ENCODE peak calls at places on chromosomes 2 and 18, in ten cellular contexts. T is heart left ventricle, M is dorsolateral prefrontal cortex, P is tibial artery, H is GM12864, Q is GM12865, U is HL-60, C is brain microvascular endothelial cell, Y is PC-9, K is A549. Z is an unnamed sample.

GRCh38 chr2:234669611-234670010 is 172.7 kb upstream of the ARL4C start:
- DNase-seq in P (no peak), T (peak; percentile 32), C (no peak), K (no peak), U (no peak), Q (no peak), H (no peak), Y (no peak), M (no peak), Z (no peak)

GRCh38 chr2:46074501-46074900 is 222.7 kb upstream of the EPAS1 start:
- DNase-seq in H (no peak), M (no peak), P (no peak), Q (no peak), C (no peak), Y (no peak), U (no peak), K (no peak), T (no peak), Z (no peak)

GRCh38 chr2:96305091-96305978 is at the start of gene SNRNP200:
- DNase-seq in Y (peak; percentile 84), Q (peak; percentile 93), C (peak; percentile 56), M (peak; percentile 91), T (peak; percentile 90), U (peak; percentile 91), H (peak; percentile 67), K (peak; percentile 70), P (peak; percentile 92), Z (peak; percentile 36)

GRCh38 chr2:1863386-1863785 is 119.1 kb upstream of the PXDN start:
- DNase-seq in T (no peak), C (no peak), K (no peak), P (no peak), H (no peak), M (no peak), U (no peak), Q (no peak), Y (no peak), Z (no peak)

GRCh38 chr2:137964066-137964858 is at the start of gene HNMT:
- DNase-seq in Y (peak; percentile 95), K (peak; percentile 7), C (peak; percentile 55), M (peak; percentile 50), P (peak; percentile 70), U (no peak), Q (no peak), H (no peak), T (peak; percentile 43), Z (no peak)

GRCh38 chr2:119252186-119253113 is 28.8 kb downstream of the STEAP3 start:
- DNase-seq in Y (peak; percentile 99), C (peak; percentile 96), K (peak; percentile 65), T (no peak), H (no peak), U (no peak), M (no peak), Q (no peak), P (no peak), Z (no peak)

GRCh38 chr2:63589148-63589972 is 597 bp downstream of the MDH1 start:
- DNase-seq in K (peak; percentile 33), T (no peak), H (no peak), M (no peak), Q (peak; percentile 25), U (peak; percentile 12), Y (no peak), C (no peak), P (no peak), Z (no peak)

GRCh38 chr2:28906821-28907220 is 12.4 kb downstream of the WDR43 start:
- DNase-seq in H (no peak), Y (no peak), Q (no peak), U (no peak), P (no peak), T (no peak), C (no peak), M (no peak), K (no peak), Z (no peak)

GRCh38 chr2:227228061-227228667 is 63.7 kb downstream of the COL4A3 start:
- DNase-seq in T (peak; percentile 64), C (no peak), K (peak; percentile 7), Y (peak; percentile 57), Q (no peak), U (no peak), M (peak; percentile 19), P (no peak), H (no peak), Z (peak; percentile 41)

GRCh38 chr2:126657146-126657635 is 1.2 kb downstream of the GYPC start:
- DNase-seq in Q (peak; percentile 62), Y (no peak), T (peak; percentile 84), P (peak; percentile 92), H (no peak), C (peak; percentile 92), U (peak; percentile 80), K (no peak), M (no peak), Z (no peak)

GRCh38 chr2:195535911-195536522 is 121.0 kb upstream of the SLC39A10 start:
- DNase-seq in C (no peak), U (peak; percentile 93), K (no peak), P (no peak), H (peak; percentile 85), T (no peak), M (no peak), Y (no peak), Q (peak; percentile 90), Z (no peak)

GRCh38 chr2:197378494-197378972 is 56.3 kb downstream of the SF3B1 start:
- DNase-seq in M (peak; percentile 35), Y (no peak), K (peak; percentile 44), H (no peak), T (no peak), C (peak; percentile 24), U (peak; percentile 44), Q (peak; percentile 69), P (no peak), Z (peak; percentile 8)

GRCh38 chr2:236744316-236745105 is 174.9 kb downstream of the ACKR3 start:
- DNase-seq in K (no peak), U (no peak), Q (no peak), P (no peak), T (no peak), Y (peak; percentile 16), H (no peak), C (peak; percentile 99), M (no peak), Z (no peak)

GRCh38 chr2:30240162-30240696 is 8.9 kb downstream of the LBH start:
- DNase-seq in U (no peak), T (no peak), C (no peak), Q (no peak), Y (no peak), M (no peak), K (no peak), P (no peak), H (no peak), Z (no peak)

GRCh38 chr18:59500765-59501164 is 141.7 kb upstream of the LMAN1 start:
- DNase-seq in P (no peak), M (no peak), U (no peak), Y (no peak), H (no peak), Q (no peak), K (no peak), C (no peak), T (no peak), Z (no peak)

GRCh38 chr2:3278521-3279218 is 98.9 kb downstream of the EIPR1 start:
- DNase-seq in C (no peak), U (no peak), T (no peak), P (no peak), H (no peak), K (no peak), Y (no peak), Q (no peak), M (no peak), Z (no peak)

GRCh38 chr2:84309281-84309680 is 149.8 kb downstream of the SUCLG1 start:
- DNase-seq in H (no peak), M (no peak), K (no peak), C (no peak), U (no peak), Q (no peak), T (no peak), Y (no peak), P (no peak), Z (no peak)
- TF ChIP-seq CTCF in H (no peak), M (no peak), K (no peak), C (no peak), U (no peak), Q (no peak), T (no peak), Y (no peak), P (no peak), Z (no peak)

GRCh38 chr18:10032331-10032979 is 118.6 kb downstream of the VAPA start:
- DNase-seq in Q (no peak), Y (no peak), P (no peak), M (no peak), T (no peak), U (no peak), C (no peak), H (no peak), K (no peak), Z (no peak)
- H3K4me3 ChIP-seq in Q (no peak overlapping the region), Y (no peak overlapping the region), P (peak overlapping the region; percentile 29), M (peak overlapping the region; percentile 63), T (peak overlapping the region; percentile 39), U (no peak overlapping the region), C (peak overlapping the region; percentile 31), H (no peak overlapping the region), K (no peak overlapping the region), Z (no peak overlapping the region)

DNA sequence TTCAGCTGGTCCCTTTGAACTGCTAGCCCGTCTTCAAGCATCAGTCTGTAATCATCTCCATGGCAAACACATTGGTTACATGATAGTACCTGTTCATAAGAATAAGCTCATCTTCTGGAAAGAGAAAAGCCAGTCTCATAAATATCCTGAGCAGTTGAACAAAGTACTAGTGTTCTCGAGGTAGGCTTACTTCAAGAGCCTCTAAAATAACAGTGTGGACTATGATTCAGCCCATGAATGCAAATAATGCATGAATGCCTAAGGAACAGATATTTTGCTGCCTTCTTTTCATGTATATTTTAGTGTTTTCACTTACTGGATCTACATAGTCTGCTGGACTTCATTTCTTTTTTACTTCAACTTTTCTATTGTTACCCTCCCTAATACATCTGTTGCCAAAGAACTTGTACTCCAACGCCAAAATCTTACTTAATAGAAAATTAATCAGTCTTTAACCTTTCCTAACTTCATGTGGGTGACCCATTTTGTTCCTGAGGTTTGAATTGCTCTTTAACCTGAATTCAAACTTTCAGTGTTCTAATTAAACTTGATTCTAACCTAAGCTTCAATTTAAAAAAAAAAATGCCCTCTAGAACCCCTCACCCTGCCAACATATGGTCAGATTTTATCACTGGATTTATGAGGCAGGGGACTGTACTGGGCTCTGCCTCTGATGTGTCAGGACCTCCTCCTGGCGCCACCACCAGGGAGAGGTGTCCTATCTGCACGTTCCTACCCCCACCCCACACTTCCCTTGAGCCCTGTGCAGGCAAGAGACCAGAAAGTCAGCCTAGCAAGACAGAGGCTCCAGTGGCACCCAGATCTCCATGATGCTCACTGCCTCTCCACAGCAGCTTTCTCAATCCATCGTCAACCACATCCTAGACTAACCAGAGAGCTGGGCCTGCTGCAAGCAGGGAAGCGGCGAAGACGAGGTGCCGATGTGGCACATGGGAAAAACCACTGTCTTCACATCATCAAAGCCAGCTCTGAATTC is 264.7 kb upstream of the ID2 start:
- DNase-seq in M (no peak), C (no peak), U (peak; percentile 44), Y (no peak), T (no peak), Q (no peak), H (no peak), K (no peak), P (peak; percentile 40), Z (no peak)
- TF ChIP-seq CTCF in M (no peak), C (no peak), U (no peak), Y (no peak), T (no peak), Q (no peak), H (no peak), K (no peak), P (no peak), Z (no peak)

GRCh38 chr18:76668119-76668518 is 154.2 kb upstream of the ZNF236 start:
- DNase-seq in P (no peak), Q (no peak), M (no peak), T (no peak), U (no peak), Y (no peak), K (no peak), H (no peak), C (no peak), Z (no peak)
- H3K4me3 ChIP-seq in P (no peak overlapping the region), Q (no peak overlapping the region), M (no peak overlapping the region), T (no peak overlapping the region), U (no peak overlapping the region), Y (no peak overlapping the region), K (no peak overlapping the region), H (no peak overlapping the region), C (no peak overlapping the region), Z (no peak overlapping the region)